ENCODE peak calls at places on chromosomes 16 and 17, in nine cellular contexts. One of them, this sample, is unnamed.

GRCh38 chr16:6132121-6132520 is 1034.5 kb upstream of the EEF2KMT start:
- DNase-seq in ascending aorta: no peak
- DNase-seq in PC-3: no peak
- DNase-seq in psoas muscle: no peak
- DNase-seq in heart right ventricle: no peak
- DNase-seq in tibial artery: no peak
- DNase-seq in H9: no peak
- DNase-seq in mesenchymal stem cell: no peak
- DNase-seq in naive thymus-derived CD4-positive, alpha-beta T cell: no peak
- DNase-seq in this sample: peak; percentile 39

GRCh38 chr16:27231692-27232060 is 28.4 kb downstream of the KDM8 start:
- DNase-seq in ascending aorta: no peak
- DNase-seq in PC-3: no peak
- DNase-seq in psoas muscle: no peak
- DNase-seq in heart right ventricle: no peak
- DNase-seq in tibial artery: no peak
- DNase-seq in H9: no peak
- DNase-seq in mesenchymal stem cell: no peak
- DNase-seq in naive thymus-derived CD4-positive, alpha-beta T cell: no peak
- DNase-seq in this sample: no peak

GRCh38 chr17:68567581-68567980 is 33.6 kb downstream of the FAM20A start:
- DNase-seq in ascending aorta: no peak
- DNase-seq in PC-3: no peak
- DNase-seq in psoas muscle: no peak
- DNase-seq in heart right ventricle: no peak
- DNase-seq in tibial artery: no peak
- DNase-seq in H9: no peak
- DNase-seq in mesenchymal stem cell: no peak
- DNase-seq in naive thymus-derived CD4-positive, alpha-beta T cell: no peak
- DNase-seq in this sample: no peak

GRCh38 chr16:88792078-88792550 is 7.1 kb upstream of the PIEZO1 start:
- DNase-seq in ascending aorta: no peak
- DNase-seq in PC-3: no peak
- DNase-seq in psoas muscle: no peak
- DNase-seq in heart right ventricle: no peak
- DNase-seq in tibial artery: no peak
- DNase-seq in H9: no peak
- DNase-seq in mesenchymal stem cell: no peak
- DNase-seq in naive thymus-derived CD4-positive, alpha-beta T cell: no peak
- DNase-seq in this sample: no peak

GRCh38 chr17:76027159-76027839 is at the start of gene EVPL:
- DNase-seq in ascending aorta: no peak
- DNase-seq in PC-3: peak; percentile 98
- DNase-seq in psoas muscle: no peak
- DNase-seq in heart right ventricle: no peak
- DNase-seq in tibial artery: no peak
- DNase-seq in H9: peak; percentile 58
- DNase-seq in mesenchymal stem cell: no peak
- DNase-seq in naive thymus-derived CD4-positive, alpha-beta T cell: no peak
- DNase-seq in this sample: no peak

GRCh38 chr16:19884611-19885455 is at the start of gene GPRC5B:
- DNase-seq in ascending aorta: no peak
- DNase-seq in PC-3: peak; percentile 34
- DNase-seq in psoas muscle: peak; percentile 55
- DNase-seq in heart right ventricle: peak; percentile 69
- DNase-seq in tibial artery: no peak
- DNase-seq in H9: peak; percentile 63
- DNase-seq in mesenchymal stem cell: peak; percentile 49
- DNase-seq in naive thymus-derived CD4-positive, alpha-beta T cell: peak; percentile 54
- DNase-seq in this sample: peak; percentile 4

GRCh38 chr16:31118223-31119155 is 1.0 kb downstream of the KAT8 start:
- DNase-seq in ascending aorta: no peak
- DNase-seq in PC-3: peak; percentile 40
- DNase-seq in psoas muscle: no peak
- DNase-seq in heart right ventricle: no peak
- DNase-seq in tibial artery: no peak
- DNase-seq in H9: no peak
- DNase-seq in mesenchymal stem cell: peak; percentile 92
- DNase-seq in naive thymus-derived CD4-positive, alpha-beta T cell: no peak
- DNase-seq in this sample: peak; percentile 64

GRCh38 chr17:8623591-8623990 is 6.9 kb downstream of the MYH10 start:
- DNase-seq in ascending aorta: no peak
- DNase-seq in PC-3: no peak
- DNase-seq in psoas muscle: no peak
- DNase-seq in heart right ventricle: no peak
- DNase-seq in tibial artery: no peak
- DNase-seq in H9: no peak
- DNase-seq in mesenchymal stem cell: no peak
- DNase-seq in naive thymus-derived CD4-positive, alpha-beta T cell: no peak
- DNase-seq in this sample: peak; percentile 81

GRCh38 chr16:89193576-89194293 is 6.6 kb downstream of the SLC22A31 start:
- DNase-seq in ascending aorta: no peak
- DNase-seq in PC-3: no peak
- DNase-seq in psoas muscle: no peak
- DNase-seq in heart right ventricle: no peak
- DNase-seq in tibial artery: no peak
- DNase-seq in H9: no peak
- DNase-seq in mesenchymal stem cell: no peak
- DNase-seq in naive thymus-derived CD4-positive, alpha-beta T cell: no peak
- DNase-seq in this sample: no peak

DNA sequence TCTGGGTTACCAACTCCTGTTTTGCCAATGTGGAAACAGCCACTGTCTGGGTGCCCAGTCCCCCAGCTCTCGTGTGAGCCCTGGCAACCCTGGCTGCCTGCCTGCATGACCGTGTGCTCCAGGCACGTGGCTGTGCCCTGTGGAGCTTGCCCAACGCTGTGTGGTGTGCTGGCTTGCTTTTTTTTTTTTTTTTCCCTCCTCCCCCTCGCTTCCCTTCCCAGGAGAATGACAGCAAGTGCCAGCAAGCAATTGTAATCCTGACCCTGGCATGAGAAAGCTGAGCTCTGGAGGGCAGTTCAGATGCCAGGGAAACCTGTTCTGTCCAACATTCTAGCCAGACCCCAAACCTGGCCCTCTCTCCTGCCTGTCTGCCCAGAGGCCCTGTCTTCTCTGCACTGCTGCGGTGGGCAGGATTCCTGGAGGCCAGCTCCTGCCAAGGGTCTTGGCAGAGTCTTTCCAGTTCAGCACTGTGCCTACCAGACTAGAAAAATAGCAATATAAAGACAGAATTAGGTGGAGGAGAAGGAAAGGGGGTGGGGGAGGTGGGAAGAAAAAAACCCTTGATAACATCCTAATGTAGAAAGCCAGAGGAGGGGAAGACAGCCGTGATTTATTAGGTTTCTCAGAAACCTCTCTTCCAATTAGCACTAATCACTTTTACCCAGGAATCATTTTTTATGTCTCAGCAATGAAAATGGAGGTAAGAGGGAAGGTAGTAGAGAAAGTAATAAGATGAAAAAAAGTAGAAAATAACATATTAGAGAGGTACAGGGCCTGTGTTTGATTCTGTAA is 9.0 kb downstream of the HLF start:
- DNase-seq in ascending aorta: peak; percentile 62
- DNase-seq in PC-3: no peak
- DNase-seq in psoas muscle: peak; percentile 79
- DNase-seq in heart right ventricle: peak; percentile 77
- DNase-seq in tibial artery: peak; percentile 80
- DNase-seq in H9: no peak
- DNase-seq in mesenchymal stem cell: no peak
- DNase-seq in naive thymus-derived CD4-positive, alpha-beta T cell: no peak
- DNase-seq in this sample: no peak
- H3K27ac ChIP-seq in ascending aorta: peak overlapping the region; percentile 91
- H3K27ac ChIP-seq in PC-3: no peak overlapping the region
- H3K27ac ChIP-seq in psoas muscle: peak overlapping the region; percentile 75
- H3K27ac ChIP-seq in heart right ventricle: peak overlapping the region; percentile 82
- H3K27ac ChIP-seq in tibial artery: peak overlapping the region; percentile 79
- H3K27ac ChIP-seq in H9: no peak overlapping the region
- H3K27ac ChIP-seq in mesenchymal stem cell: no peak overlapping the region
- H3K27ac ChIP-seq in naive thymus-derived CD4-positive, alpha-beta T cell: no peak overlapping the region
- H3K27ac ChIP-seq in this sample: no peak overlapping the region

GRCh38 chr17:17125136-17126084 is 80.7 kb downstream of the PLD6 start:
- DNase-seq in ascending aorta: no peak
- DNase-seq in PC-3: no peak
- DNase-seq in psoas muscle: no peak
- DNase-seq in heart right ventricle: no peak
- DNase-seq in tibial artery: no peak
- DNase-seq in H9: no peak
- DNase-seq in mesenchymal stem cell: no peak
- DNase-seq in naive thymus-derived CD4-positive, alpha-beta T cell: peak; percentile 42
- DNase-seq in this sample: no peak

GRCh38 chr17:17127730-17128291 is 78.3 kb downstream of the PLD6 start:
- DNase-seq in ascending aorta: no peak
- DNase-seq in PC-3: no peak
- DNase-seq in psoas muscle: no peak
- DNase-seq in heart right ventricle: no peak
- DNase-seq in tibial artery: no peak
- DNase-seq in H9: no peak
- DNase-seq in mesenchymal stem cell: no peak
- DNase-seq in naive thymus-derived CD4-positive, alpha-beta T cell: no peak
- DNase-seq in this sample: no peak

GRCh38 chr17:17126131-17127110 is 79.7 kb downstream of the PLD6 start:
- DNase-seq in ascending aorta: no peak
- DNase-seq in PC-3: no peak
- DNase-seq in psoas muscle: no peak
- DNase-seq in heart right ventricle: no peak
- DNase-seq in tibial artery: no peak
- DNase-seq in H9: no peak
- DNase-seq in mesenchymal stem cell: no peak
- DNase-seq in naive thymus-derived CD4-positive, alpha-beta T cell: no peak
- DNase-seq in this sample: no peak

GRCh38 chr17:17128476-17129075 is 77.6 kb downstream of the PLD6 start:
- DNase-seq in ascending aorta: no peak
- DNase-seq in PC-3: no peak
- DNase-seq in psoas muscle: no peak
- DNase-seq in heart right ventricle: no peak
- DNase-seq in tibial artery: no peak
- DNase-seq in H9: no peak
- DNase-seq in mesenchymal stem cell: no peak
- DNase-seq in naive thymus-derived CD4-positive, alpha-beta T cell: no peak
- DNase-seq in this sample: no peak

DNA sequence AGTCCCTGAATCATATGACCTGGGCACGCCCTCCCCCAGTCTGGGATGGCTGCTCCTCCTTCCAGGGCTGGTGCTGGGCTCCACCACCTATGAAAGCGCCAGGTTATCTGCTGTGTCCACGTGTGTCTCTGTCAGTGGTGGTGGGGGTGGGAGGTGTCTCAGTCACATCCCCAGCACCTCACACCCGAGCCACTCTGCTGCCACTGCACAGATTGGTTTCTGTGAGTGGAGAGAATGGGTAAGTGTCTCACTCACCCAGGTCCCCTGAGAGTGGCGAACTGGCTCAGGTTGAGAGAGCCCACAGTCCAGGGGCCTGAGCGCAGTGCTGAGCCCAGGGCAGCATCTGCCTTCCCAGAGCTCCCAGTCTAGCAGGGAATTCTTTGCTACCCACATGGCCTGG is 79.0 kb downstream of the PLD6 start:
- DNase-seq in ascending aorta: no peak
- DNase-seq in PC-3: no peak
- DNase-seq in psoas muscle: no peak
- DNase-seq in heart right ventricle: no peak
- DNase-seq in tibial artery: no peak
- DNase-seq in H9: no peak
- DNase-seq in mesenchymal stem cell: no peak
- DNase-seq in naive thymus-derived CD4-positive, alpha-beta T cell: no peak
- DNase-seq in this sample: no peak
- H3K4me1 ChIP-seq in ascending aorta: peaks cover 9% of the 10 kb centered on the region
- H3K4me1 ChIP-seq in PC-3: no peaks in the 10 kb centered on the region
- H3K4me1 ChIP-seq in psoas muscle: peaks cover 72% of the 10 kb centered on the region
- H3K4me1 ChIP-seq in heart right ventricle: peaks cover 44% of the 10 kb centered on the region
- H3K4me1 ChIP-seq in tibial artery: no peaks in the 10 kb centered on the region
- H3K4me1 ChIP-seq in H9: no peaks in the 10 kb centered on the region
- H3K4me1 ChIP-seq in mesenchymal stem cell: peaks cover 26% of the 10 kb centered on the region
- H3K4me1 ChIP-seq in naive thymus-derived CD4-positive, alpha-beta T cell: peaks cover 20% of the 10 kb centered on the region
- H3K4me1 ChIP-seq in this sample: no peaks in the 10 kb centered on the region

DNA sequence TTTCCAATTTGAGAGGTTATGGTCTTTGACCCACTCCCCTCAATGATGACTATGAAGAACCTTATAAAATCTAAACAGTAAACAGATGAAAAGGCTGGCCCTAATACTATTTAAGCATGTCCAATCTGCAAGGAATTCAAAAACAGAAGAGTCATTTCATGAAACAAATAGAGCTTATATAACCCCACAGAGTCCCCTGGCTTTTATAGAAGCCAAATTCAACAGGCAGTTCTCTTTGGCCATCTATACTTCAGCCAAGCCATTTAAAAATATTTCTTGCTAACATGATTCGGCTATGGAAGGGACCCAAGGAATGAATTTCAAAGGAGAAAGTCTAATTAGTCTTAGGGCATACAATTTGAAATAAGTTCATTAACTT is 43.4 kb downstream of the SPOP start:
- DNase-seq in ascending aorta: no peak
- DNase-seq in PC-3: no peak
- DNase-seq in psoas muscle: no peak
- DNase-seq in heart right ventricle: no peak
- DNase-seq in tibial artery: no peak
- DNase-seq in H9: no peak
- DNase-seq in mesenchymal stem cell: no peak
- DNase-seq in naive thymus-derived CD4-positive, alpha-beta T cell: no peak
- DNase-seq in this sample: no peak
- H3K27ac ChIP-seq in ascending aorta: peak overlapping the region; percentile 88
- H3K27ac ChIP-seq in PC-3: no peak overlapping the region
- H3K27ac ChIP-seq in psoas muscle: peak overlapping the region; percentile 71
- H3K27ac ChIP-seq in heart right ventricle: peak overlapping the region; percentile 81
- H3K27ac ChIP-seq in tibial artery: peak overlapping the region; percentile 86
- H3K27ac ChIP-seq in H9: no peak overlapping the region
- H3K27ac ChIP-seq in mesenchymal stem cell: no peak overlapping the region
- H3K27ac ChIP-seq in naive thymus-derived CD4-positive, alpha-beta T cell: no peak overlapping the region
- H3K27ac ChIP-seq in this sample: peak overlapping the region; percentile 29

GRCh38 chr16:68009157-68009735 is 6.5 kb downstream of the DPEP2NB start:
- DNase-seq in ascending aorta: no peak
- DNase-seq in PC-3: no peak
- DNase-seq in psoas muscle: no peak
- DNase-seq in heart right ventricle: no peak
- DNase-seq in tibial artery: no peak
- DNase-seq in H9: peak; percentile 43
- DNase-seq in mesenchymal stem cell: no peak
- DNase-seq in naive thymus-derived CD4-positive, alpha-beta T cell: no peak
- DNase-seq in this sample: no peak

GRCh38 chr16:68019167-68019680 is 3.5 kb upstream of the DPEP2NB start:
- DNase-seq in ascending aorta: no peak
- DNase-seq in PC-3: no peak
- DNase-seq in psoas muscle: no peak
- DNase-seq in heart right ventricle: no peak
- DNase-seq in tibial artery: no peak
- DNase-seq in H9: no peak
- DNase-seq in mesenchymal stem cell: no peak
- DNase-seq in naive thymus-derived CD4-positive, alpha-beta T cell: no peak
- DNase-seq in this sample: no peak

GRCh38 chr16:68015681-68016080 is at the start of gene DPEP2NB:
- DNase-seq in ascending aorta: no peak
- DNase-seq in PC-3: no peak
- DNase-seq in psoas muscle: no peak
- DNase-seq in heart right ventricle: no peak
- DNase-seq in tibial artery: no peak
- DNase-seq in H9: no peak
- DNase-seq in mesenchymal stem cell: no peak
- DNase-seq in naive thymus-derived CD4-positive, alpha-beta T cell: no peak
- DNase-seq in this sample: no peak

GRCh38 chr16:68013440-68013839 is 2.3 kb downstream of the DPEP2NB start:
- DNase-seq in ascending aorta: no peak
- DNase-seq in PC-3: no peak
- DNase-seq in psoas muscle: no peak
- DNase-seq in heart right ventricle: no peak
- DNase-seq in tibial artery: no peak
- DNase-seq in H9: no peak
- DNase-seq in mesenchymal stem cell: no peak
- DNase-seq in naive thymus-derived CD4-positive, alpha-beta T cell: no peak
- DNase-seq in this sample: no peak
- H3K4me1 ChIP-seq in ascending aorta: no peaks in the 10 kb centered on the region
- H3K4me1 ChIP-seq in PC-3: no peaks in the 10 kb centered on the region
- H3K4me1 ChIP-seq in psoas muscle: no peaks in the 10 kb centered on the region
- H3K4me1 ChIP-seq in heart right ventricle: no peaks in the 10 kb centered on the region
- H3K4me1 ChIP-seq in tibial artery: no peaks in the 10 kb centered on the region
- H3K4me1 ChIP-seq in H9: no peaks in the 10 kb centered on the region
- H3K4me1 ChIP-seq in mesenchymal stem cell: no peaks in the 10 kb centered on the region
- H3K4me1 ChIP-seq in naive thymus-derived CD4-positive, alpha-beta T cell: no peaks in the 10 kb centered on the region
- H3K4me1 ChIP-seq in this sample: no peaks in the 10 kb centered on the region